ENCODE peak calls at places on chromosome 16, in ten cellular contexts. M, T, Y, W, Z, P, Q, H, O and S are unnamed samples.

GRCh38 chr16:75924397-75924796 is 198.1 kb upstream of the CPHXL start:
- DNase-seq in M (no peak), T (no peak), Y (no peak), W (no peak), Z (no peak), P (no peak), Q (no peak), H (no peak), O (no peak), S (no peak)

GRCh38 chr16:2428051-2428786 is 1.0 kb upstream of the CCNF start:
- DNase-seq in M (peak; percentile 68), T (no peak), Y (peak; percentile 47), W (peak; percentile 61), Z (no peak), P (no peak), Q (no peak), H (no peak), O (peak; percentile 38), S (no peak)

GRCh38 chr16:69417537-69418199 is 6.8 kb upstream of the CYB5B start:
- DNase-seq in M (no peak), T (no peak), Y (peak; percentile 74), W (no peak), Z (no peak), P (no peak), Q (no peak), H (peak; percentile 9), O (peak; percentile 40), S (peak; percentile 82)

GRCh38 chr16:30609928-30610839 is at the start of gene ZNF689:
- DNase-seq in M (peak; percentile 96), T (peak; percentile 99), Y (peak; percentile 96), W (peak; percentile 97), Z (peak; percentile 95), P (peak; percentile 87), Q (peak; percentile 94), H (peak; percentile 94), O (peak; percentile 98), S (peak; percentile 98)

GRCh38 chr16:29315046-29315445 is 91.5 kb downstream of the NPIPB11 start:
- DNase-seq in M (no peak), T (no peak), Y (no peak), W (no peak), Z (no peak), P (no peak), Q (no peak), H (no peak), O (no peak), S (no peak)

GRCh38 chr16:46787909-46788308 is 39.8 kb upstream of the MYLK3 start:
- DNase-seq in M (no peak), T (no peak), Y (no peak), W (peak; percentile 68), Z (no peak), P (no peak), Q (no peak), H (no peak), O (no peak), S (no peak)

GRCh38 chr16:77876776-77877175 is 88.4 kb downstream of the VAT1L start:
- DNase-seq in M (no peak), T (no peak), Y (no peak), W (no peak), Z (no peak), P (no peak), Q (no peak), H (no peak), O (no peak), S (no peak)

GRCh38 chr16:27963471-27963965 is 100.0 kb downstream of the GSG1L start:
- DNase-seq in M (no peak), T (no peak), Y (no peak), W (no peak), Z (no peak), P (no peak), Q (no peak), H (no peak), O (no peak), S (no peak)

GRCh38 chr16:75458029-75458428 is 6.5 kb downstream of the TMEM170A start:
- DNase-seq in M (no peak), T (no peak), Y (no peak), W (no peak), Z (no peak), P (no peak), Q (no peak), H (no peak), O (no peak), S (no peak)

GRCh38 chr16:5446623-5447240 is 349.1 kb upstream of the EEF2KMT start:
- DNase-seq in M (no peak), T (no peak), Y (no peak), W (no peak), Z (no peak), P (no peak), Q (no peak), H (no peak), O (no peak), S (no peak)

GRCh38 chr16:483351-484075 is 44.0 kb upstream of the CAPN15 start:
- DNase-seq in M (no peak), T (no peak), Y (no peak), W (no peak), Z (no peak), P (no peak), Q (no peak), H (no peak), O (peak; percentile 21), S (no peak)

GRCh38 chr16:10922328-10923145 is 19.7 kb downstream of the DEXI start:
- DNase-seq in M (no peak), T (no peak), Y (peak; percentile 55), W (no peak), Z (no peak), P (no peak), Q (no peak), H (no peak), O (peak; percentile 54), S (no peak)

GRCh38 chr16:383326-384020 is 1.7 kb upstream of the PGAP6 start:
- DNase-seq in M (no peak), T (no peak), Y (no peak), W (no peak), Z (peak; percentile 98), P (no peak), Q (no peak), H (no peak), O (no peak), S (no peak)

GRCh38 chr16:86891121-86891520 is 312.8 kb downstream of the FOXL1 start:
- DNase-seq in M (no peak), T (no peak), Y (no peak), W (no peak), Z (no peak), P (no peak), Q (no peak), H (no peak), O (no peak), S (no peak)

GRCh38 chr16:89498839-89499238 is 8.5 kb upstream of the ANKRD11 start:
- DNase-seq in M (no peak), T (no peak), Y (no peak), W (no peak), Z (no peak), P (no peak), Q (no peak), H (no peak), O (no peak), S (no peak)

GRCh38 chr16:27434141-27435051 is 32.4 kb downstream of the IL21R start:
- DNase-seq in M (no peak), T (no peak), Y (no peak), W (no peak), Z (no peak), P (no peak), Q (no peak), H (no peak), O (no peak), S (no peak)

GRCh38 chr16:67967956-67968439 is 439 bp downstream of the SLC12A4 start:
- DNase-seq in M (peak; percentile 82), T (peak; percentile 28), Y (peak; percentile 58), W (peak; percentile 79), Z (peak; percentile 17), P (peak; percentile 12), Q (no peak), H (no peak), O (peak; percentile 35), S (no peak)

GRCh38 chr16:62068747-62069146 is 32.5 kb upstream of the CDH8 start:
- DNase-seq in M (peak; percentile 7), T (no peak), Y (no peak), W (no peak), Z (no peak), P (no peak), Q (no peak), H (no peak), O (no peak), S (no peak)

GRCh38 chr16:13289515-13289914 is 388.1 kb downstream of the SHISA9 start:
- DNase-seq in M (no peak), T (no peak), Y (no peak), W (peak; percentile 24), Z (no peak), P (no peak), Q (no peak), H (no peak), O (no peak), S (no peak)

GRCh38 chr16:21001262-21001661 is 100.7 kb downstream of the LYRM1 start:
- DNase-seq in M (peak; percentile 26), T (no peak), Y (peak; percentile 40), W (peak; percentile 40), Z (peak; percentile 10), P (no peak), Q (no peak), H (no peak), O (peak; percentile 26), S (peak; percentile 35)